ENCODE peak calls at places on chromosomes 3 and 15, in four cellular contexts. W is IMR-90, J is uterus, P is suprapubic skin. Q is an unnamed sample.

GRCh38 chr3:195013962-195014361 is 257.0 kb downstream of the XXYLT1 start:
- DNase-seq in W (no peak), P (no peak), J (no peak), Q (no peak)

GRCh38 chr3:28039234-28039633 is 202.2 kb upstream of the CMC1 start:
- DNase-seq in J (no peak), W (no peak), P (no peak), Q (no peak)

GRCh38 chr3:129934234-129935123 is 40.0 kb upstream of the TRH start:
- DNase-seq in J (peak; percentile 22), P (no peak), W (peak; percentile 16), Q (peak; percentile 28)

GRCh38 chr3:145522179-145522578 is 638.8 kb downstream of the PLOD2 start:
- DNase-seq in J (no peak), P (no peak), W (no peak), Q (no peak)

GRCh38 chr3:94036909-94037507 is 8.6 kb upstream of the STX19 start:
- DNase-seq in J (no peak), W (peak; percentile 62), P (no peak), Q (peak; percentile 26)

GRCh38 chr3:38577089-38578080 is 72.1 kb downstream of the SCN5A start:
- DNase-seq in J (no peak), W (no peak), P (no peak), Q (no peak)

GRCh38 chr3:122694966-122695365 is 14.3 kb downstream of the PARP14 start:
- DNase-seq in J (no peak), W (no peak), P (no peak), Q (no peak)

GRCh38 chr3:81352867-81353266 is 408.6 kb downstream of the GBE1 start:
- DNase-seq in J (no peak), P (no peak), W (peak; percentile 8), Q (peak; percentile 2)

GRCh38 chr15:41031232-41032078 is 78.2 kb downstream of the CHAC1 start:
- DNase-seq in P (no peak), W (no peak), J (no peak), Q (no peak)

GRCh38 chr3:76610150-76610549 is 429.7 kb upstream of the ROBO2 start:
- DNase-seq in W (no peak), J (no peak), P (peak; percentile 40), Q (no peak)

GRCh38 chr3:35078780-35079179 is 560.5 kb upstream of the ARPP21 start:
- DNase-seq in J (no peak), P (no peak), W (no peak), Q (no peak)

DNA sequence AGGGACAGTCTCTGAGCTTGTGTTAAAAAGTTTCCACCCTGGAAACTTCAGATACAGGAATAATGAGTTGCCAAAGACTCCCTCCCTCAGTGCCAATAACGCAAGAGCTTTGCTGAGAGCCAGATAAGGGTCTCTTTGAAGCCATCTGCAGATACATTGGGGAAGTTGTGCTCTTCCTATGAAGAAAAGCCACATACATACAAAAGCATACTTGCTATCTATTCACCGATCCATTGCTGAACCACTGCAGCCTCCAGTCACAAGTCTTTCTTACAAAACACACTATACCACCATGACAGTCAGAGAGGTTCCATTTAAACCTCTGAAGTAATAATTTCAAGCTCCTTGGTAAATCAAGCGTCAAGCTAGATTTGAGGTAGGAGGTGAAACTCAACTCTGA is 10.0 kb upstream of the RETNLB start:
- DNase-seq in P (no peak), J (no peak), W (no peak), Q (no peak)
- H3K4me3 ChIP-seq in P (no peak overlapping the region), J (no peak overlapping the region), W (no peak overlapping the region), Q (no peak overlapping the region)

GRCh38 chr15:56918046-56918906 is at the start of gene TCF12:
- DNase-seq in J (peak; percentile 93), P (peak; percentile 96), W (peak; percentile 95), Q (peak; percentile 98)
- TF ChIP-seq CTCF in J (peak; percentile 52), P (peak; percentile 44), W (peak; percentile 44), Q (peak; percentile 48)

GRCh38 chr15:99058421-99058870 is 46.4 kb upstream of the SYNM start:
- DNase-seq in W (no peak), J (peak; percentile 43), P (no peak), Q (no peak)
- H3K4me3 ChIP-seq in W (peak overlapping the region; percentile 43), J (peak overlapping the region; percentile 30), P (peak overlapping the region; percentile 66), Q (peak overlapping the region; percentile 53)

DNA sequence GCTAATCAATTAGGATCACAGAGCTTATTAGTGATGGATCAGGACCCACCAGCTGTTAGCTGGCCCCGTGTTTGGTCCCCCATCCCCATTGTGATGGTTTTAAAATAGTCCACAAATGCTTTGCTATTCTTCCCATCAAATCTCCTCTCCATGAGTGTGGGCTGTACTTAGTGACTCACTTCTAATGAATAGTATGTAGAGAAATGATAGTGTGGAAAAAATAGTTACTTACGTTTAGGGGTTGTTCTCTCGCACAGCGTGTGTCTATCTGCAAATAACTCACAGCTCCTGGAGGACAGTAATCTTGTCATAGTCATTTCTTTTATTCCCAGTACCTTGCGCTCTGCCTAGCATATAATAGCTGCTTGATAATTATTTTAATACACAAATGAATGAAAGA is 74.2 kb upstream of the KLF13 start:
- DNase-seq in W (no peak), J (no peak), P (no peak), Q (peak; percentile 21)
- TF ChIP-seq CTCF in W (no peak), J (no peak), P (no peak), Q (no peak)

GRCh38 chr3:134505485-134505884 is 19.6 kb downstream of the CEP63 start:
- DNase-seq in J (no peak), P (no peak), W (no peak), Q (no peak)

DNA sequence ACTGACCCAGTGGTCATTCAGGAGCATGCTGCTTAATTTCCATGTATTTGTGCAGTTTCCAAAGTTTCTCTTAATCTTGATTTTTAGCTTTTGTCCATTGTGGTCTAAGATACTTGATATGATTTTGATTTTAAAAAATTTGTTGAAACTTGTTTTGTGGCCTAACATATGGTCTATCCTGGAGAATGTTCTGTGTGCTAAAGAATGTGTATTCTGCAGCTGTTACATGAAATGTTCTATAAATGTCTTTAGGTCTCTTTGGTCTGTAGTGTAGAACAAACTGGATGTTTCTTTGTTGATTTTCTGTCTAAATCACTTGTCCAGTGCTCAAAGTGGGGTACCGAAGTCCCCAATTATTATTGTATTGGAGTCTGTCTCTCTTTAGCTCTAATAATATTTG is 17.4 kb downstream of the CEP63 start:
- DNase-seq in J (no peak), P (no peak), W (no peak), Q (no peak)
- H3K4me3 ChIP-seq in J (no peak overlapping the region), P (no peak overlapping the region), W (no peak overlapping the region), Q (no peak overlapping the region)

GRCh38 chr15:56886450-56886856 is 32.0 kb upstream of the TCF12 start:
- DNase-seq in W (peak; percentile 17), P (no peak), J (no peak), Q (no peak)

GRCh38 chr15:56890038-56890437 is 28.4 kb upstream of the TCF12 start:
- DNase-seq in W (no peak), J (no peak), P (no peak), Q (no peak)

GRCh38 chr15:56887782-56888127 is 30.7 kb upstream of the TCF12 start:
- DNase-seq in J (no peak), W (no peak), P (no peak), Q (no peak)

GRCh38 chr15:56883088-56883487 is 35.4 kb upstream of the TCF12 start:
- DNase-seq in J (no peak), P (no peak), W (no peak), Q (no peak)

DNA sequence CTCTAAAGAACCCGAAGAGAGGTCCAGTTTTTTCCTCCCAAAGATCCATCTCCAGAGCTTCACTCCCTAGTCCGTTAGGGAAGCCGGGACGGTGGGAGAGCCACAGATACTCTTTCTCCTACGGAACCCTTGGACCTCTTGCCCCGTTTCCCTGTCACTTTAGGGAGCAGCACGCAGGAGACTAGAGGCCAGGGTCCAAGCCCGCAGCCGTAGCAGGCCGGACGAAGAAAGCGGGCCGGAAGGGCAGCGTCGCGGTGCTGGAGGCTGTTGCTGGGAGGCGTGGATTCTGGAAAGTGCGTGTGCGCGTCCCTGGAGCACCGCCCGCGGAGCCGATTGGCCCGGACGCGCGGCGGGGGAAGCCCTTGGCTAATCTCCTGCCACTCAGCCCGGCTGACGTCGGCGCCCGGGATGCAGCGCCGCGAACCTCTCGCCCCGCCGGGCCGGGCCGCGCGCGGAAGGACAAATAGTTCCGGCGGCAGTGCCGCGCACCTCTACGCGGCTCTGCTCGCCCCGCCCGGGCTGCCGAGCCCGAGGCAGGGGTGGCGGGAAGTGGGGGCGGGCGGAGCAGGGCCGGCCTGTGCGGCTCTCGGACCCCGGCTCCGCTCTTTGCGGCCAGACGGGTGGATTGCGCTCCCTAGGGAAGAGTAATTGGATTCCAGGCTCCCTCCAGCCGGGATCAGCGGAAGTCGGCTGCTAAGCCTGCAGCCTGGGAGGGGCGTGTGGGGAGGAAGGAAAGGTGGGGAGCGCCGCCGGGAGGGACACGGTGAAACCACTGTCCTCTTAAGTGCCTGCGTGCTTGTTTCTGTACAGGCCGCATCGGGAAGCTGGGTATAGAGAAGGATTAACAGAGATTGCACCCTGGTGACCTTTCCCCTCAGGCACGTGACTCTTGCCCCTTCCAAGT is 31.3 kb upstream of the TCF12 start:
- DNase-seq in P (peak; percentile 94), W (peak; percentile 95), J (peak; percentile 92), Q (peak; percentile 97)
- TF ChIP-seq CTCF in P (no peak), W (peak; percentile 19), J (peak; percentile 24), Q (no peak)

Q was measured in astrocyte of the spinal cord.